ENCODE peak calls at places on chromosomes 11 and 22, in eight cellular contexts. S, R, F, D, B, W, C and T are unnamed samples.

GRCh38 chr22:43185860-43186261 is 1.1 kb downstream of the TTLL12 start:
- DNase-seq in S (no peak), R (peak), F (peak), D (peak), B (no peak), W (peak), C (no peak), T (peak)

GRCh38 chr11:95119361-95120060 is 29.9 kb downstream of the ENDOD1 start:
- DNase-seq in S (no peak), R (no peak), F (no peak), D (peak), B (no peak), W (no peak), C (no peak), T (no peak)

GRCh38 chr11:5258543-5259262 is 4.1 kb upstream of the HBG2 start:
- DNase-seq in S (no peak), R (peak), F (no peak), D (no peak), B (no peak), W (no peak), C (no peak), T (peak)

GRCh38 chr11:69325446-69325845 is 31.5 kb downstream of the MYEOV start:
- DNase-seq in S (no peak), R (no peak), F (no peak), D (no peak), B (no peak), W (no peak), C (no peak), T (no peak)

GRCh38 chr11:131864205-131864604 is 493.8 kb downstream of the NTM start:
- DNase-seq in S (no peak), R (no peak), F (no peak), D (no peak), B (no peak), W (no peak), C (no peak), T (peak)

GRCh38 chr22:43820671-43821305 is 8.7 kb upstream of the EFCAB6 start:
- DNase-seq in S (no peak), R (no peak), F (no peak), D (no peak), B (no peak), W (no peak), C (no peak), T (no peak)

GRCh38 chr11:116691779-116692178 is 81.0 kb downstream of the BUD13 start:
- DNase-seq in S (peak), R (peak), F (peak), D (peak), B (no peak), W (peak), C (peak), T (peak)

GRCh38 chr11:15909937-15910598 is 446.3 kb downstream of the SOX6 start:
- DNase-seq in S (no peak), R (no peak), F (no peak), D (no peak), B (no peak), W (no peak), C (no peak), T (peak)

GRCh38 chr11:132862137-132862536 is 670.2 kb downstream of the OPCML start:
- DNase-seq in S (no peak), R (no peak), F (no peak), D (no peak), B (no peak), W (no peak), C (no peak), T (no peak)

GRCh38 chr11:58913685-58914084 is 25.6 kb upstream of the GLYATL1 start:
- DNase-seq in S (no peak), R (no peak), F (no peak), D (no peak), B (no peak), W (no peak), C (no peak), T (no peak)

GRCh38 chr22:46336119-46337078 is 885 bp downstream of the TRMU start:
- DNase-seq in S (peak), R (peak), F (no peak), D (peak), B (no peak), W (peak), C (no peak), T (peak)

GRCh38 chr11:11620251-11620965 is 1.4 kb downstream of the GALNT18 start:
- DNase-seq in S (no peak), R (no peak), F (peak), D (peak), B (no peak), W (peak), C (no peak), T (peak)

GRCh38 chr11:93622043-93622442 is 39.4 kb upstream of the CEP295 start:
- DNase-seq in S (no peak), R (no peak), F (peak), D (no peak), B (no peak), W (no peak), C (no peak), T (no peak)